ENCODE peak calls at places on chromosome 14, in seven cellular contexts. B, T, X, U, F, O and A are unnamed samples.
A peak's percentile ranks its signal among the peaks of the same experiment; 100 is the strongest.

GRCh38 chr14:61342486-61342885 is 21.1 kb downstream of the PRKCH start:
- DNase-seq in B (no peak), T (no peak), X (no peak), U (no peak), F (no peak), O (no peak), A (no peak)

GRCh38 chr14:37202812-37203211 is 5.1 kb downstream of the MIPOL1 start:
- DNase-seq in B (no peak), T (no peak), X (no peak), U (no peak), F (no peak), O (no peak), A (no peak)

GRCh38 chr14:22231022-22231421 is 358.0 kb downstream of the DAD1 start:
- DNase-seq in B (no peak), T (no peak), X (no peak), U (no peak), F (no peak), O (no peak), A (no peak)

GRCh38 chr14:32606297-32606696 is 277.2 kb downstream of the AKAP6 start:
- DNase-seq in B (no peak), T (no peak), X (no peak), U (no peak), F (no peak), O (no peak), A (no peak)

GRCh38 chr14:100297320-100298300 is 8.6 kb downstream of the SLC25A29 start:
- DNase-seq in B (peak; percentile 90), T (peak; percentile 13), X (peak; percentile 86), U (peak; percentile 71), F (peak; percentile 70), O (peak; percentile 87), A (no peak)

GRCh38 chr14:61186793-61187641 is 94.1 kb downstream of the TMEM30B start:
- DNase-seq in B (no peak), T (no peak), X (no peak), U (peak; percentile 17), F (no peak), O (no peak), A (no peak)

GRCh38 chr14:21069388-21070082 is 569 bp upstream of the ARHGEF40 start:
- DNase-seq in B (peak; percentile 47), T (peak; percentile 42), X (peak; percentile 78), U (peak; percentile 66), F (no peak), O (no peak), A (no peak)

GRCh38 chr14:93973607-93974006 is 2.8 kb downstream of the ASB2 start:
- DNase-seq in B (no peak), T (no peak), X (no peak), U (no peak), F (no peak), O (no peak), A (no peak)

GRCh38 chr14:105313381-105314286 is 914 bp upstream of the PACS2 start:
- DNase-seq in B (peak; percentile 42), T (peak; percentile 63), X (no peak), U (peak; percentile 48), F (no peak), O (no peak), A (no peak)

GRCh38 chr14:93347850-93348249 is 868 bp downstream of the COX8C start:
- DNase-seq in B (no peak), T (no peak), X (no peak), U (no peak), F (no peak), O (no peak), A (no peak)

GRCh38 chr14:101017806-101018560 is 114.5 kb upstream of the RTL1 start:
- DNase-seq in B (no peak), T (no peak), X (no peak), U (no peak), F (no peak), O (peak; percentile 34), A (peak; percentile 12)

GRCh38 chr14:93042968-93043940 is 72.5 kb downstream of the ITPK1 start:
- DNase-seq in B (peak; percentile 94), T (no peak), X (peak; percentile 80), U (no peak), F (peak; percentile 30), O (peak; percentile 82), A (no peak)

GRCh38 chr14:29927596-29928341 is at the start of gene PRKD1:
- DNase-seq in B (peak; percentile 68), T (peak; percentile 69), X (peak; percentile 68), U (peak; percentile 62), F (peak; percentile 63), O (peak; percentile 62), A (no peak)
- TF ChIP-seq CTCF in B (peak; percentile 11), T (no peak), X (no peak), U (peak; percentile 44), F (no peak), O (peak; percentile 57), A (no peak)

DNA sequence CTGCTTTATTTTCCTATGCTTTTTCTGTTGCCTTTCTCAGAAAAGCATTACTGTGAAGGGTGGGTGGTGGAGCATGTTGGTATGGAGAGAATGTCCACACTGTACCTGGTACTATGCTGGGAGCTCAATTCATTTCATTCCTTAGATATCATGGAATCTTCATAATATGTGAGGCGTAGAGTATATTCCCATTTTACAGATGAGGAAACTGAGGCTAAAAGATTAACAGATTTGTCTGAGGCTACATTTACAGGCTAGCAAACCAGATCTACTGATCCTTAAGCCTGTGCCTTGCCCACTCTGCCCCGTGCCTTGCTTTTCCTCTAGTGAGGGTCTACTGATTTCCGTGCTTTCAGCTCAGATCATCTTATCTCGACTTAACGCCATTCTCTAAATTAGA is 5.4 kb downstream of the GLRX5 start:
- DNase-seq in B (no peak), T (no peak), X (no peak), U (no peak), F (no peak), O (no peak), A (no peak)
- TF ChIP-seq CTCF in B (no peak), T (no peak), X (no peak), U (no peak), F (no peak), O (no peak), A (no peak)

DNA sequence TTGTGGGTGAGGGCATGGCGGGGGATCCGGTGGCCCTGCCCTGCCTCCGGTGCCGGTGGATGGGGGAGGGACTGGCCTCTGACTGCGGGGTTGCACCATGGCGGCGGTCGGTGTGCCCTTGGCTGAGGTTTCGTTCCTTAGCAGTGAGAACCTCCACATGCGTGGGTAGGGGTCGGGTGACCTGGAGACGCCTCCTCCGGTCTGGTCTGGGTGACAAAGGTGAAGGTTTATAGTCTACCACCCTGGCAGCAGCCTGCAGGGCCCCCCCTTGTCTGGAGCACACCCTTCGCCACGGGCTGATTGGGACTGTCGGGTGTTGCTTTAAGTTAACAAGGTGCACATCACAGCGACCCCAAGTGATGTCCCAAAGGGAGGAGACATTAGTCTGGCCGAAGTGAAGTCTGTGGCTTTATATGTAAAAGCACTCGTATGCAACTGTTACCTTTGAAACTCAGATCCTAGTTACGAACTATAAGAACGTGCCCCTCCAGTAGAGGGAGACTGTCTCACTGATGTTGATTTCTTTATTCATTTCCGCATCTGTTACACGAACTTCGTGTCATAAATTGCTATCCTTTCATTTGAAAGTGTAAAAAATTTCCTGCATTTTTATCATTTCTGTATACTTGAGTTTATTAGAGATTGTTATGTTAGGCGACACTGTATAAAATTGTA is 74.4 kb downstream of the WDR20 start:
- DNase-seq in B (no peak), T (no peak), X (no peak), U (no peak), F (peak; percentile 31), O (no peak), A (no peak)
- TF ChIP-seq CTCF in B (peak; percentile 18), T (no peak), X (no peak), U (no peak), F (peak; percentile 35), O (no peak), A (no peak)

GRCh38 chr14:89899917-89900680 is 54.4 kb downstream of the EFCAB11 start:
- DNase-seq in B (peak; percentile 54), T (no peak), X (no peak), U (no peak), F (peak; percentile 45), O (no peak), A (no peak)
- TF ChIP-seq CTCF in B (peak; percentile 62), T (peak; percentile 69), X (peak; percentile 13), U (peak; percentile 24), F (peak; percentile 67), O (peak; percentile 70), A (no peak)

DNA sequence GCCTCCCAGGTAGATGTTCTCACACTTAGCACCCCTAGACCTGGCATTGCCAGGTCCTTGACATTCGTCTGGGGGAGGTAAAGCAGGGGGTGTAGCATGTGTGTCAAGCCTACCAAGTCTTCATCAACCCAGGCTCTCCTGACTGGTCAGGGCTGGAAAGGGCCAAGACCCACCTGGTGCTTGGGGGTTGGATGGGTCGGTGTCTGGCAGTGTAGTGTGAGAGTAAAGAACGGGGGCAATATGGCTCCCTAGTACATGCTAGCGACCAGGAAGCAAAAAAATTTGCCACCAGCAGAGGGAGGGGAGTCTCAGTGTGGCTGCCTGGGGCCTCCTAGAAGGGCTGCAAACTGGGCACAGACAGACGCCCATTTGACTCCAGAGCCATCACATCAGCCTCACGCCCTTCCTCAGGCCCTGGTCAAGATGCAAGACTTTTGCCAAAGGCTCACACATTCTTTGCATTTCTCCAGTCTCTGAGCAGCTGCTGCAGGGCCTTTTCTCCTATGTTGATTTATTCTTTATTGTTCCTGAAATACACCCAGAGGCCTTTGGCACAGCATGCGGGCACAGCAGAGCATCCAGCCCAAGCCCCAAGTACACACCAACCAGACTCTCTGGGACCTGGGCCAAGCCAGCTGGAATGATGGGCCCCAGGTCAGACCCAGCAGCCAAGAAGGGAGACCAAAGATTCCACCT is 38.3 kb upstream of the PNMA1 start:
- DNase-seq in B (peak; percentile 89), T (no peak), X (no peak), U (peak; percentile 66), F (peak; percentile 29), O (no peak), A (no peak)
- TF ChIP-seq CTCF in B (peak; percentile 45), T (no peak), X (peak; percentile 10), U (no peak), F (peak; percentile 17), O (peak; percentile 34), A (no peak)

DNA sequence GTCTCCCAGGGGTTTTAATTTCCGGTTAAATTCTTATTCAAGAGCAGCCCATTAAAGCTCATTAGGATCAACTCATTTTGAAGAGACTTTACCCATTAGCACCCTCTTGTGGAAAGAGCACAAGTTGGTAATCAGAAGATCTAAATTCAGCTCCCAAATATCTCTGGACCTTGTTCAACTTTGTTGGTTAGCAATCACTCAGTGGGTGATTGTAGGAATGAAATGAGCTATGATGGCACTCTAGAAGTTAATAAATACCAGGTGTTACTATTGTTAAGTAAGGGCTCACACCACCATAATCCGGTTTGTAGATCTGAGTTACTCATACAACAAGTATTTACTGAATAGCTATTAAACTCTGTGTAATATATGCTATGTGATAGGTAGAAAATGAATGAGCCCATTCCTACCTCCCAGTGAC is 42.9 kb downstream of the TRIP11 start:
- DNase-seq in B (peak; percentile 91), T (no peak), X (no peak), U (no peak), F (peak; percentile 96), O (no peak), A (no peak)
- TF ChIP-seq CTCF in B (peak; percentile 68), T (peak; percentile 50), X (peak; percentile 48), U (peak; percentile 46), F (peak; percentile 75), O (peak; percentile 71), A (no peak)

DNA sequence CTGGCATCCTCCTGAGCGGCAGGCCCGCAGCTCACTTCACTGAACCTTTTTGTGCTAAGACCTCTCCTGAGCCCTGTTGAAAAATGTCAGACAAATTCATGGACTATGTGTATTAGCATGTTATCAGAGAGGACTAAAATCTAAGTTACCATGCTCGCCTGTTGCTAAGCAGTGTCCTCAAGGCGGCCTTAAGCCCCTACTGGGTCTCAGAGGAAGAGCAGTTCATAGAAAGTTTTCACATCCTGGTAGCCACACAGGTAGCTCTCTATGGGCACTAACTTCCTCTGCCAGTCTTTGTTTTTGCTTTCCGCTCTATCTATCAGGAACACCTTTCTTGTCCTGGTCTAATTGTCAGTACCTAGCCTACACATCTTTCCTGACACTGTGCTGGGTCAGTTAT is 306.6 kb upstream of the MIS18BP1 start:
- DNase-seq in B (no peak), T (no peak), X (no peak), U (no peak), F (no peak), O (no peak), A (no peak)
- TF ChIP-seq CTCF in B (no peak), T (no peak), X (no peak), U (no peak), F (no peak), O (no peak), A (no peak)